ENCODE peak calls at places on chromosomes 6 and 20, in ten cellular contexts. One of them, this sample, is unnamed.

GRCh38 chr20:20430066-20430465 is 62.2 kb downstream of the INSM1 start:
- DNase-seq in brain microvascular endothelial cell: no peak
- DNase-seq in GM23338: no peak
- DNase-seq in Peyer's patch: no peak
- DNase-seq in CD8-positive, alpha-beta T cell: no peak
- DNase-seq in psoas muscle: no peak
- DNase-seq in heart left ventricle: no peak
- DNase-seq in stomach: no peak
- DNase-seq in body of pancreas: no peak
- DNase-seq in dorsolateral prefrontal cortex: no peak
- DNase-seq in this sample: no peak

GRCh38 chr6:26331809-26332226 is 33.2 kb upstream of the BTN3A2 start:
- DNase-seq in brain microvascular endothelial cell: no peak
- DNase-seq in GM23338: no peak
- DNase-seq in Peyer's patch: no peak
- DNase-seq in CD8-positive, alpha-beta T cell: peak; percentile 42
- DNase-seq in psoas muscle: no peak
- DNase-seq in heart left ventricle: no peak
- DNase-seq in stomach: no peak
- DNase-seq in body of pancreas: no peak
- DNase-seq in dorsolateral prefrontal cortex: no peak
- DNase-seq in this sample: no peak

GRCh38 chr6:46044876-46045617 is 29.4 kb upstream of the CLIC5 start:
- DNase-seq in brain microvascular endothelial cell: peak; percentile 92
- DNase-seq in GM23338: no peak
- DNase-seq in Peyer's patch: no peak
- DNase-seq in CD8-positive, alpha-beta T cell: no peak
- DNase-seq in psoas muscle: peak; percentile 59
- DNase-seq in heart left ventricle: peak; percentile 77
- DNase-seq in stomach: peak; percentile 26
- DNase-seq in body of pancreas: no peak
- DNase-seq in dorsolateral prefrontal cortex: no peak
- DNase-seq in this sample: peak; percentile 48

GRCh38 chr20:21505161-21505809 is 8.6 kb downstream of the NKX2-2 start:
- DNase-seq in brain microvascular endothelial cell: peak; percentile 29
- DNase-seq in GM23338: peak; percentile 90
- DNase-seq in Peyer's patch: peak; percentile 78
- DNase-seq in CD8-positive, alpha-beta T cell: peak; percentile 77
- DNase-seq in psoas muscle: peak; percentile 77
- DNase-seq in heart left ventricle: peak; percentile 61
- DNase-seq in stomach: peak; percentile 78
- DNase-seq in body of pancreas: peak; percentile 69
- DNase-seq in dorsolateral prefrontal cortex: peak; percentile 81
- DNase-seq in this sample: peak; percentile 72

GRCh38 chr20:51022227-51022802 is 592 bp downstream of the KCNG1 start:
- DNase-seq in brain microvascular endothelial cell: no peak
- DNase-seq in GM23338: no peak
- DNase-seq in Peyer's patch: no peak
- DNase-seq in CD8-positive, alpha-beta T cell: no peak
- DNase-seq in psoas muscle: no peak
- DNase-seq in heart left ventricle: no peak
- DNase-seq in stomach: no peak
- DNase-seq in body of pancreas: no peak
- DNase-seq in dorsolateral prefrontal cortex: no peak
- DNase-seq in this sample: no peak

GRCh38 chr20:6819599-6819998 is 52.1 kb downstream of the BMP2 start:
- DNase-seq in brain microvascular endothelial cell: no peak
- DNase-seq in GM23338: no peak
- DNase-seq in Peyer's patch: no peak
- DNase-seq in CD8-positive, alpha-beta T cell: no peak
- DNase-seq in psoas muscle: no peak
- DNase-seq in heart left ventricle: no peak
- DNase-seq in stomach: no peak
- DNase-seq in body of pancreas: peak; percentile 30
- DNase-seq in dorsolateral prefrontal cortex: no peak
- DNase-seq in this sample: no peak

GRCh38 chr6:36735110-36735971 is 37.7 kb downstream of the RAB44 start:
- DNase-seq in brain microvascular endothelial cell: peak; percentile 53
- DNase-seq in GM23338: peak; percentile 52
- DNase-seq in Peyer's patch: peak; percentile 56
- DNase-seq in CD8-positive, alpha-beta T cell: no peak
- DNase-seq in psoas muscle: peak; percentile 90
- DNase-seq in heart left ventricle: peak; percentile 88
- DNase-seq in stomach: peak; percentile 72
- DNase-seq in body of pancreas: peak; percentile 68
- DNase-seq in dorsolateral prefrontal cortex: no peak
- DNase-seq in this sample: peak; percentile 76

GRCh38 chr6:98946877-98947410 is 802 bp downstream of the FBXL4 start:
- DNase-seq in brain microvascular endothelial cell: no peak
- DNase-seq in GM23338: no peak
- DNase-seq in Peyer's patch: peak; percentile 53
- DNase-seq in CD8-positive, alpha-beta T cell: peak; percentile 27
- DNase-seq in psoas muscle: peak; percentile 61
- DNase-seq in heart left ventricle: no peak
- DNase-seq in stomach: peak; percentile 53
- DNase-seq in body of pancreas: peak; percentile 62
- DNase-seq in dorsolateral prefrontal cortex: no peak
- DNase-seq in this sample: peak; percentile 31

GRCh38 chr6:378090-378957 is 13.2 kb upstream of the IRF4 start:
- DNase-seq in brain microvascular endothelial cell: no peak
- DNase-seq in GM23338: no peak
- DNase-seq in Peyer's patch: no peak
- DNase-seq in CD8-positive, alpha-beta T cell: no peak
- DNase-seq in psoas muscle: peak; percentile 43
- DNase-seq in heart left ventricle: peak; percentile 2
- DNase-seq in stomach: no peak
- DNase-seq in body of pancreas: no peak
- DNase-seq in dorsolateral prefrontal cortex: no peak
- DNase-seq in this sample: no peak

GRCh38 chr6:165655191-165655590 is 7.8 kb downstream of the PDE10A start:
- DNase-seq in brain microvascular endothelial cell: no peak
- DNase-seq in GM23338: no peak
- DNase-seq in Peyer's patch: no peak
- DNase-seq in CD8-positive, alpha-beta T cell: no peak
- DNase-seq in psoas muscle: no peak
- DNase-seq in heart left ventricle: no peak
- DNase-seq in stomach: no peak
- DNase-seq in body of pancreas: no peak
- DNase-seq in dorsolateral prefrontal cortex: no peak
- DNase-seq in this sample: no peak

GRCh38 chr6:12440981-12441380 is 150.8 kb downstream of the EDN1 start:
- DNase-seq in brain microvascular endothelial cell: no peak
- DNase-seq in GM23338: peak; percentile 45
- DNase-seq in Peyer's patch: no peak
- DNase-seq in CD8-positive, alpha-beta T cell: no peak
- DNase-seq in psoas muscle: no peak
- DNase-seq in heart left ventricle: no peak
- DNase-seq in stomach: no peak
- DNase-seq in body of pancreas: no peak
- DNase-seq in dorsolateral prefrontal cortex: no peak
- DNase-seq in this sample: no peak

GRCh38 chr6:154053141-154053540 is 14.1 kb downstream of the OPRM1 start:
- DNase-seq in brain microvascular endothelial cell: no peak
- DNase-seq in GM23338: no peak
- DNase-seq in Peyer's patch: no peak
- DNase-seq in CD8-positive, alpha-beta T cell: no peak
- DNase-seq in psoas muscle: no peak
- DNase-seq in heart left ventricle: no peak
- DNase-seq in stomach: no peak
- DNase-seq in body of pancreas: no peak
- DNase-seq in dorsolateral prefrontal cortex: no peak
- DNase-seq in this sample: no peak

GRCh38 chr20:43508604-43509040 is 1.1 kb downstream of the L3MBTL1 start:
- DNase-seq in brain microvascular endothelial cell: peak; percentile 3
- DNase-seq in GM23338: peak; percentile 93
- DNase-seq in Peyer's patch: no peak
- DNase-seq in CD8-positive, alpha-beta T cell: no peak
- DNase-seq in psoas muscle: no peak
- DNase-seq in heart left ventricle: no peak
- DNase-seq in stomach: no peak
- DNase-seq in body of pancreas: no peak
- DNase-seq in dorsolateral prefrontal cortex: no peak
- DNase-seq in this sample: no peak

GRCh38 chr6:25006075-25006474 is 70.3 kb upstream of the RIPOR2 start:
- DNase-seq in brain microvascular endothelial cell: no peak
- DNase-seq in GM23338: no peak
- DNase-seq in Peyer's patch: no peak
- DNase-seq in CD8-positive, alpha-beta T cell: no peak
- DNase-seq in psoas muscle: no peak
- DNase-seq in heart left ventricle: no peak
- DNase-seq in stomach: no peak
- DNase-seq in body of pancreas: no peak
- DNase-seq in dorsolateral prefrontal cortex: no peak
- DNase-seq in this sample: no peak
- H3K27ac ChIP-seq in brain microvascular endothelial cell: peak overlapping the region; percentile 10
- H3K27ac ChIP-seq in GM23338: no peak overlapping the region
- H3K27ac ChIP-seq in Peyer's patch: peak overlapping the region; percentile 78
- H3K27ac ChIP-seq in CD8-positive, alpha-beta T cell: no peak overlapping the region
- H3K27ac ChIP-seq in psoas muscle: no peak overlapping the region
- H3K27ac ChIP-seq in heart left ventricle: peak overlapping the region; percentile 89
- H3K27ac ChIP-seq in stomach: peak overlapping the region; percentile 87
- H3K27ac ChIP-seq in body of pancreas: peak overlapping the region; percentile 87
- H3K27ac ChIP-seq in dorsolateral prefrontal cortex: no peak overlapping the region
- H3K27ac ChIP-seq in this sample: peak overlapping the region; percentile 27

GRCh38 chr6:41638801-41639555 is 710 bp downstream of the MDFI start:
- DNase-seq in brain microvascular endothelial cell: peak; percentile 41
- DNase-seq in GM23338: peak; percentile 83
- DNase-seq in Peyer's patch: no peak
- DNase-seq in CD8-positive, alpha-beta T cell: no peak
- DNase-seq in psoas muscle: no peak
- DNase-seq in heart left ventricle: peak; percentile 25
- DNase-seq in stomach: no peak
- DNase-seq in body of pancreas: no peak
- DNase-seq in dorsolateral prefrontal cortex: no peak
- DNase-seq in this sample: no peak

GRCh38 chr6:41639556-41640371 is 1.5 kb downstream of the MDFI start:
- DNase-seq in brain microvascular endothelial cell: no peak
- DNase-seq in GM23338: peak; percentile 48
- DNase-seq in Peyer's patch: no peak
- DNase-seq in CD8-positive, alpha-beta T cell: no peak
- DNase-seq in psoas muscle: no peak
- DNase-seq in heart left ventricle: peak; percentile 27
- DNase-seq in stomach: no peak
- DNase-seq in body of pancreas: no peak
- DNase-seq in dorsolateral prefrontal cortex: no peak
- DNase-seq in this sample: no peak

GRCh38 chr6:41641352-41641925 is 3.2 kb downstream of the MDFI start:
- DNase-seq in brain microvascular endothelial cell: no peak
- DNase-seq in GM23338: no peak
- DNase-seq in Peyer's patch: no peak
- DNase-seq in CD8-positive, alpha-beta T cell: no peak
- DNase-seq in psoas muscle: no peak
- DNase-seq in heart left ventricle: no peak
- DNase-seq in stomach: no peak
- DNase-seq in body of pancreas: no peak
- DNase-seq in dorsolateral prefrontal cortex: no peak
- DNase-seq in this sample: no peak

GRCh38 chr6:41642090-41642959 is 4.1 kb downstream of the MDFI start:
- DNase-seq in brain microvascular endothelial cell: no peak
- DNase-seq in GM23338: no peak
- DNase-seq in Peyer's patch: peak; percentile 40
- DNase-seq in CD8-positive, alpha-beta T cell: no peak
- DNase-seq in psoas muscle: no peak
- DNase-seq in heart left ventricle: no peak
- DNase-seq in stomach: no peak
- DNase-seq in body of pancreas: no peak
- DNase-seq in dorsolateral prefrontal cortex: no peak
- DNase-seq in this sample: no peak

DNA sequence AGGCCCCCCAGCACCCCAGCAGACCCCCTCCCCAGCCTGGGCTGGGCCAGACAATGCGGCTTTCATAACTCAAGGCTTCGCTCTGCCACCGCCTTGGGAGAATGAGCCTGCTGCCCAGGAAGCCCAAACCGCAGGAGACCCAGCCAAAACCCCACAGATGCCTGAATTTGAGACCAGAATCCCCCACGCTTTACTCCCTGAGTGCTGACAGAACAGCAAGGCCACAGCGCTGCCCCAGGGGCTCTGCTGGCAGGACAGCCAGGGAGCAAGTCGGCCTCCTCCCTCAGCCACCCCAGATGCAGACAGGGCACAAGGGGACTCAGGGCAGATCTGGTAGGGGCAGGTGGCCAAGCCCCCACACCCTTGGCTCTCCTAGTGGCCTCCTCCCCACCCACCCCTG is 2.2 kb downstream of the MDFI start:
- DNase-seq in brain microvascular endothelial cell: no peak
- DNase-seq in GM23338: no peak
- DNase-seq in Peyer's patch: no peak
- DNase-seq in CD8-positive, alpha-beta T cell: no peak
- DNase-seq in psoas muscle: no peak
- DNase-seq in heart left ventricle: peak; percentile 15
- DNase-seq in stomach: no peak
- DNase-seq in body of pancreas: no peak
- DNase-seq in dorsolateral prefrontal cortex: no peak
- DNase-seq in this sample: no peak
- H3K4me3 ChIP-seq in brain microvascular endothelial cell: no peak overlapping the region
- H3K4me3 ChIP-seq in GM23338: peak overlapping the region; percentile 87
- H3K4me3 ChIP-seq in Peyer's patch: no peak overlapping the region
- H3K4me3 ChIP-seq in CD8-positive, alpha-beta T cell: no peak overlapping the region
- H3K4me3 ChIP-seq in psoas muscle: no peak overlapping the region
- H3K4me3 ChIP-seq in heart left ventricle: no peak overlapping the region
- H3K4me3 ChIP-seq in stomach: no peak overlapping the region
- H3K4me3 ChIP-seq in body of pancreas: no peak overlapping the region
- H3K4me3 ChIP-seq in dorsolateral prefrontal cortex: no peak overlapping the region
- H3K4me3 ChIP-seq in this sample: no peak overlapping the region

GRCh38 chr6:130837067-130837466 is 9.9 kb downstream of the SMLR1 start:
- DNase-seq in brain microvascular endothelial cell: no peak
- DNase-seq in GM23338: no peak
- DNase-seq in Peyer's patch: no peak
- DNase-seq in CD8-positive, alpha-beta T cell: no peak
- DNase-seq in psoas muscle: no peak
- DNase-seq in heart left ventricle: no peak
- DNase-seq in stomach: no peak
- DNase-seq in body of pancreas: no peak
- DNase-seq in dorsolateral prefrontal cortex: no peak
- DNase-seq in this sample: no peak
- TF ChIP-seq CTCF in brain microvascular endothelial cell: no peak
- TF ChIP-seq CTCF in GM23338: no peak
- TF ChIP-seq CTCF in Peyer's patch: no peak
- TF ChIP-seq CTCF in CD8-positive, alpha-beta T cell: no peak
- TF ChIP-seq CTCF in psoas muscle: no peak
- TF ChIP-seq CTCF in heart left ventricle: no peak
- TF ChIP-seq CTCF in stomach: no peak
- TF ChIP-seq CTCF in body of pancreas: no peak
- TF ChIP-seq CTCF in dorsolateral prefrontal cortex: no peak
- TF ChIP-seq CTCF in this sample: no peak

GRCh38 chr6:72643214-72643613 is 21.4 kb downstream of the KCNQ5 start:
- DNase-seq in brain microvascular endothelial cell: no peak
- DNase-seq in GM23338: no peak
- DNase-seq in Peyer's patch: no peak
- DNase-seq in CD8-positive, alpha-beta T cell: no peak
- DNase-seq in psoas muscle: no peak
- DNase-seq in heart left ventricle: no peak
- DNase-seq in stomach: no peak
- DNase-seq in body of pancreas: no peak
- DNase-seq in dorsolateral prefrontal cortex: no peak
- DNase-seq in this sample: no peak
- H3K27ac ChIP-seq in brain microvascular endothelial cell: no peak overlapping the region
- H3K27ac ChIP-seq in GM23338: no peak overlapping the region
- H3K27ac ChIP-seq in Peyer's patch: no peak overlapping the region
- H3K27ac ChIP-seq in CD8-positive, alpha-beta T cell: no peak overlapping the region
- H3K27ac ChIP-seq in psoas muscle: no peak overlapping the region
- H3K27ac ChIP-seq in heart left ventricle: no peak overlapping the region
- H3K27ac ChIP-seq in stomach: no peak overlapping the region
- H3K27ac ChIP-seq in body of pancreas: no peak overlapping the region
- H3K27ac ChIP-seq in dorsolateral prefrontal cortex: no peak overlapping the region
- H3K27ac ChIP-seq in this sample: no peak overlapping the region